ENCODE peak calls at places on chromosomes 2 and 18, in seven cellular contexts. One of them, this sample, is unnamed.

GRCh38 chr2:44572196-44572900 is 210.6 kb downstream of the CAMKMT start:
- DNase-seq in AG10803: peak
- DNase-seq in mammary epithelial cell: peak
- DNase-seq in cardiac muscle cell: no peak
- DNase-seq in GM06990: no peak
- DNase-seq in Peyer's patch: no peak
- DNase-seq in psoas muscle: no peak
- DNase-seq in this sample: no peak

GRCh38 chr2:29079887-29080286 is 5.6 kb upstream of the PCARE start:
- DNase-seq in AG10803: no peak
- DNase-seq in mammary epithelial cell: no peak
- DNase-seq in cardiac muscle cell: no peak
- DNase-seq in GM06990: no peak
- DNase-seq in Peyer's patch: no peak
- DNase-seq in psoas muscle: no peak
- DNase-seq in this sample: no peak

GRCh38 chr2:205593891-205594290 is 88.4 kb upstream of the NRP2 start:
- DNase-seq in AG10803: no peak
- DNase-seq in mammary epithelial cell: no peak
- DNase-seq in cardiac muscle cell: peak
- DNase-seq in GM06990: no peak
- DNase-seq in Peyer's patch: no peak
- DNase-seq in psoas muscle: no peak
- DNase-seq in this sample: no peak

GRCh38 chr2:28412625-28413151 is 20.0 kb downstream of the FOSL2 start:
- DNase-seq in AG10803: no peak
- DNase-seq in mammary epithelial cell: no peak
- DNase-seq in cardiac muscle cell: no peak
- DNase-seq in GM06990: no peak
- DNase-seq in Peyer's patch: peak
- DNase-seq in psoas muscle: peak
- DNase-seq in this sample: no peak

GRCh38 chr18:49731860-49732311 is 81.4 kb downstream of the ACAA2 start:
- DNase-seq in AG10803: no peak
- DNase-seq in mammary epithelial cell: peak
- DNase-seq in cardiac muscle cell: no peak
- DNase-seq in GM06990: no peak
- DNase-seq in Peyer's patch: no peak
- DNase-seq in psoas muscle: no peak
- DNase-seq in this sample: peak

GRCh38 chr18:44149706-44150105 is 531.0 kb upstream of the SETBP1 start:
- DNase-seq in AG10803: peak
- DNase-seq in mammary epithelial cell: peak
- DNase-seq in cardiac muscle cell: peak
- DNase-seq in GM06990: no peak
- DNase-seq in Peyer's patch: no peak
- DNase-seq in psoas muscle: no peak
- DNase-seq in this sample: no peak

GRCh38 chr2:25339791-25340339 is 1.9 kb downstream of the DNMT3A start:
- DNase-seq in AG10803: no peak
- DNase-seq in mammary epithelial cell: no peak
- DNase-seq in cardiac muscle cell: no peak
- DNase-seq in GM06990: no peak
- DNase-seq in Peyer's patch: peak
- DNase-seq in psoas muscle: peak
- DNase-seq in this sample: no peak

GRCh38 chr2:233728723-233729301 is at the start of gene UGT1A3:
- DNase-seq in AG10803: no peak
- DNase-seq in mammary epithelial cell: no peak
- DNase-seq in cardiac muscle cell: no peak
- DNase-seq in GM06990: no peak
- DNase-seq in Peyer's patch: no peak
- DNase-seq in psoas muscle: no peak
- DNase-seq in this sample: no peak

GRCh38 chr2:214034417-214034816 is 376.4 kb upstream of the VWC2L start:
- DNase-seq in AG10803: no peak
- DNase-seq in mammary epithelial cell: no peak
- DNase-seq in cardiac muscle cell: no peak
- DNase-seq in GM06990: no peak
- DNase-seq in Peyer's patch: no peak
- DNase-seq in psoas muscle: no peak
- DNase-seq in this sample: no peak

GRCh38 chr2:134845719-134846118 is 7.3 kb downstream of the ACMSD start:
- DNase-seq in AG10803: peak
- DNase-seq in mammary epithelial cell: peak
- DNase-seq in cardiac muscle cell: no peak
- DNase-seq in GM06990: no peak
- DNase-seq in Peyer's patch: no peak
- DNase-seq in psoas muscle: no peak
- DNase-seq in this sample: no peak

GRCh38 chr18:9135912-9136314 is 668 bp upstream of the ANKRD12 start:
- DNase-seq in AG10803: no peak
- DNase-seq in mammary epithelial cell: peak
- DNase-seq in cardiac muscle cell: peak
- DNase-seq in GM06990: no peak
- DNase-seq in Peyer's patch: no peak
- DNase-seq in psoas muscle: no peak
- DNase-seq in this sample: peak

GRCh38 chr2:205024822-205025518 is 479.7 kb downstream of the PARD3B start:
- DNase-seq in AG10803: peak
- DNase-seq in mammary epithelial cell: peak
- DNase-seq in cardiac muscle cell: peak
- DNase-seq in GM06990: no peak
- DNase-seq in Peyer's patch: peak
- DNase-seq in psoas muscle: peak
- DNase-seq in this sample: no peak

GRCh38 chr18:68942230-68942629 is 144.3 kb downstream of the CCDC102B start:
- DNase-seq in AG10803: no peak
- DNase-seq in mammary epithelial cell: no peak
- DNase-seq in cardiac muscle cell: no peak
- DNase-seq in GM06990: no peak
- DNase-seq in Peyer's patch: no peak
- DNase-seq in psoas muscle: no peak
- DNase-seq in this sample: no peak

GRCh38 chr2:6482256-6482655 is 383.5 kb downstream of the CMPK2 start:
- DNase-seq in AG10803: no peak
- DNase-seq in mammary epithelial cell: no peak
- DNase-seq in cardiac muscle cell: no peak
- DNase-seq in GM06990: no peak
- DNase-seq in Peyer's patch: no peak
- DNase-seq in psoas muscle: no peak
- DNase-seq in this sample: no peak

GRCh38 chr2:74554821-74555531 is 456 bp downstream of the DOK1 start:
- DNase-seq in AG10803: no peak
- DNase-seq in mammary epithelial cell: no peak
- DNase-seq in cardiac muscle cell: peak
- DNase-seq in GM06990: peak
- DNase-seq in Peyer's patch: peak
- DNase-seq in psoas muscle: peak
- DNase-seq in this sample: no peak

GRCh38 chr2:17191223-17191622 is 327.0 kb downstream of the RAD51AP2 start:
- DNase-seq in AG10803: no peak
- DNase-seq in mammary epithelial cell: no peak
- DNase-seq in cardiac muscle cell: no peak
- DNase-seq in GM06990: no peak
- DNase-seq in Peyer's patch: no peak
- DNase-seq in psoas muscle: no peak
- DNase-seq in this sample: no peak

GRCh38 chr2:134035605-134036370 is 218.1 kb upstream of the MGAT5 start:
- DNase-seq in AG10803: no peak
- DNase-seq in mammary epithelial cell: no peak
- DNase-seq in cardiac muscle cell: no peak
- DNase-seq in GM06990: no peak
- DNase-seq in Peyer's patch: no peak
- DNase-seq in psoas muscle: no peak
- DNase-seq in this sample: no peak

GRCh38 chr2:230873670-230874401 is 9.1 kb downstream of the ITM2C start:
- DNase-seq in AG10803: no peak
- DNase-seq in mammary epithelial cell: no peak
- DNase-seq in cardiac muscle cell: no peak
- DNase-seq in GM06990: peak
- DNase-seq in Peyer's patch: peak
- DNase-seq in psoas muscle: no peak
- DNase-seq in this sample: no peak

GRCh38 chr18:56890632-56891031 is 239.5 kb downstream of the WDR7 start:
- DNase-seq in AG10803: peak
- DNase-seq in mammary epithelial cell: peak
- DNase-seq in cardiac muscle cell: peak
- DNase-seq in GM06990: no peak
- DNase-seq in Peyer's patch: no peak
- DNase-seq in psoas muscle: no peak
- DNase-seq in this sample: peak

DNA sequence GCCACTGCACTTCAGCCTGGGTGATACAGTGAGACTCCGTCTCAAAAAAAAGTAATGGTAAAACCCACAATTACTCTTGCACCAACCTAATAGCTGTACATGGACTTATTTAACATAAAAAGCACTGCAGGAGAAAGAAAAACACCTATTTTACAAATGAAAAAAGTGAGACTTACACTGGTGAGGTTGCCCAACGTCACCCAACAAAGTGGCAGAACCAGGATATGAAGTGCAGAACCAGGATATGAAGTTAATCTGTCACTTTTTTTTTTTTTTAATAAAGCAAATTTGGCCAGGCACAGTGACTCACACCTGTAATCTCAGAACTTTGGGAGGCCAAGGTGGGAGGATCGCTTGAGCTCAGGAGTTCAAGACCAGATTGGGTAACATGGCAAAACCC is 13.5 kb upstream of the STK17B start:
- DNase-seq in AG10803: no peak
- DNase-seq in mammary epithelial cell: no peak
- DNase-seq in cardiac muscle cell: no peak
- DNase-seq in GM06990: no peak
- DNase-seq in Peyer's patch: no peak
- DNase-seq in psoas muscle: no peak
- DNase-seq in this sample: no peak
- H3K4me3 ChIP-seq in AG10803: no peak
- H3K4me3 ChIP-seq in mammary epithelial cell: no peak
- H3K4me3 ChIP-seq in cardiac muscle cell: no peak
- H3K4me3 ChIP-seq in GM06990: no peak
- H3K4me3 ChIP-seq in Peyer's patch: no peak
- H3K4me3 ChIP-seq in psoas muscle: no peak
- H3K4me3 ChIP-seq in this sample: no peak

GRCh38 chr2:186991766-186992417 is 142.9 kb upstream of the ZSWIM2 start:
- DNase-seq in AG10803: no peak
- DNase-seq in mammary epithelial cell: no peak
- DNase-seq in cardiac muscle cell: no peak
- DNase-seq in GM06990: no peak
- DNase-seq in Peyer's patch: no peak
- DNase-seq in psoas muscle: no peak
- DNase-seq in this sample: no peak
- TF ChIP-seq CTCF in AG10803: no peak
- TF ChIP-seq CTCF in mammary epithelial cell: peak
- TF ChIP-seq CTCF in cardiac muscle cell: no peak
- TF ChIP-seq CTCF in GM06990: no peak
- TF ChIP-seq CTCF in Peyer's patch: no peak
- TF ChIP-seq CTCF in psoas muscle: no peak
- TF ChIP-seq CTCF in this sample: peak

GRCh38 chr2:21033237-21034155 is 10.4 kb downstream of the APOB start:
- DNase-seq in AG10803: no peak
- DNase-seq in mammary epithelial cell: no peak
- DNase-seq in cardiac muscle cell: no peak
- DNase-seq in GM06990: no peak
- DNase-seq in Peyer's patch: no peak
- DNase-seq in psoas muscle: no peak
- DNase-seq in this sample: no peak
- H3K4me3 ChIP-seq in AG10803: no peak
- H3K4me3 ChIP-seq in mammary epithelial cell: no peak
- H3K4me3 ChIP-seq in cardiac muscle cell: no peak
- H3K4me3 ChIP-seq in GM06990: no peak
- H3K4me3 ChIP-seq in Peyer's patch: no peak
- H3K4me3 ChIP-seq in psoas muscle: no peak
- H3K4me3 ChIP-seq in this sample: no peak

DNA sequence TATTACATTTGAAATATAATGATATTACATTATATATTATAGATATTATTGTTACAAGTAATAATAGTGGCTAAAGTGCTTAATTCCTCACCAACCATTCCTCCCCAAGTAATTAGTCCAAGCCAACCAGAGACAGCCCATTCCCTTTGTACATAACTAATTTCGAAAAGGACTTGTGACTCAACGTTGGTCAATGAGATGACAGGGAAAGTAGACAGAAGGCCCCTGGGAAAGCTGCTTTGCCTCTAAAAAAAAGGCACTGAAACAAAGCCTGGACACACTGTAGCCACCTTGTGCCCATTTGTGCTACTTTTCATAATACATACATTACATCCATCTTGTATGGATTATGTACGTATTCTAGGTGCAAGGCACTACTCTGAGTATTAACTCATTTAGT is 28.8 kb downstream of the COLEC12 start:
- DNase-seq in AG10803: peak
- DNase-seq in mammary epithelial cell: no peak
- DNase-seq in cardiac muscle cell: peak
- DNase-seq in GM06990: no peak
- DNase-seq in Peyer's patch: no peak
- DNase-seq in psoas muscle: no peak
- DNase-seq in this sample: no peak
- TF ChIP-seq CTCF in AG10803: no peak
- TF ChIP-seq CTCF in mammary epithelial cell: no peak
- TF ChIP-seq CTCF in cardiac muscle cell: no peak
- TF ChIP-seq CTCF in GM06990: no peak
- TF ChIP-seq CTCF in Peyer's patch: no peak
- TF ChIP-seq CTCF in psoas muscle: no peak
- TF ChIP-seq CTCF in this sample: no peak

GRCh38 chr2:238848941-238849853 is 1.3 kb downstream of the TWIST2 start:
- DNase-seq in AG10803: peak
- DNase-seq in mammary epithelial cell: peak
- DNase-seq in cardiac muscle cell: peak
- DNase-seq in GM06990: no peak
- DNase-seq in Peyer's patch: no peak
- DNase-seq in psoas muscle: no peak
- DNase-seq in this sample: no peak
- H3K4me3 ChIP-seq in AG10803: peak
- H3K4me3 ChIP-seq in mammary epithelial cell: peak
- H3K4me3 ChIP-seq in cardiac muscle cell: no peak
- H3K4me3 ChIP-seq in GM06990: no peak
- H3K4me3 ChIP-seq in Peyer's patch: peak
- H3K4me3 ChIP-seq in psoas muscle: peak
- H3K4me3 ChIP-seq in this sample: no peak

GRCh38 chr2:239958366-239958765 is 66.8 kb downstream of the NDUFA10 start:
- DNase-seq in AG10803: no peak
- DNase-seq in mammary epithelial cell: no peak
- DNase-seq in cardiac muscle cell: no peak
- DNase-seq in GM06990: no peak
- DNase-seq in Peyer's patch: no peak
- DNase-seq in psoas muscle: no peak
- DNase-seq in this sample: no peak
- TF ChIP-seq CTCF in AG10803: no peak
- TF ChIP-seq CTCF in mammary epithelial cell: no peak
- TF ChIP-seq CTCF in cardiac muscle cell: no peak
- TF ChIP-seq CTCF in GM06990: no peak
- TF ChIP-seq CTCF in Peyer's patch: no peak
- TF ChIP-seq CTCF in psoas muscle: no peak
- TF ChIP-seq CTCF in this sample: no peak

This sample was measured in LNCaP clone FGC.